ENCODE peak calls at places on chromosomes 7 and 10, in nine cellular contexts. F, T, V, L, E, W, I, O and G are unnamed samples.

GRCh38 chr7:133839129-133839528 is 288.0 kb upstream of the LRGUK start:
- DNase-seq in I (no peak), V (no peak), T (no peak), E (no peak), O (no peak), W (no peak), L (no peak), F (no peak), G (no peak)

GRCh38 chr7:23546897-23547572 is 15.3 kb upstream of the TRA2A start:
- DNase-seq in E (peak), I (peak), V (peak), F (peak), L (peak), T (peak), O (peak), W (peak), G (peak)

GRCh38 chr10:209357-209756 is 74.1 kb downstream of the ZMYND11 start:
- DNase-seq in O (no peak), L (no peak), W (no peak), T (no peak), F (no peak), V (peak), E (no peak), I (no peak), G (no peak)

GRCh38 chr7:129225206-129225930 is 538 bp downstream of the AHCYL2 start:
- DNase-seq in F (peak), L (peak), W (peak), O (peak), I (no peak), E (peak), T (peak), V (peak), G (peak)

GRCh38 chr7:39400836-39401235 is 165.4 kb upstream of the YAE1 start:
- DNase-seq in T (no peak), W (no peak), I (no peak), L (no peak), O (no peak), E (no peak), V (no peak), F (no peak), G (no peak)

GRCh38 chr7:130141161-130141857 is 63.9 kb downstream of the TMEM209 start:
- DNase-seq in O (no peak), W (peak), F (peak), T (peak), V (no peak), I (peak), E (peak), L (peak), G (peak)

GRCh38 chr7:101140746-101141382 is 13.4 kb upstream of the AP1S1 start:
- DNase-seq in I (no peak), O (no peak), L (no peak), W (no peak), F (no peak), V (no peak), T (no peak), E (no peak), G (no peak)

GRCh38 chr7:50335795-50336754 is 31.6 kb downstream of the IKZF1 start:
- DNase-seq in I (no peak), F (no peak), W (peak), E (peak), L (no peak), O (peak), V (no peak), T (no peak), G (peak)

GRCh38 chr7:48096273-48096672 is 7.2 kb downstream of the UPP1 start:
- DNase-seq in V (no peak), T (no peak), O (peak), W (no peak), I (no peak), L (no peak), E (no peak), F (no peak), G (no peak)

GRCh38 chr10:7872041-7872442 is 53.7 kb downstream of the TAF3 start:
- DNase-seq in I (no peak), L (no peak), E (no peak), F (no peak), T (no peak), W (peak), O (peak), V (peak), G (peak)

GRCh38 chr10:62873866-62874265 is 57.7 kb upstream of the EGR2 start:
- DNase-seq in T (no peak), O (no peak), E (no peak), F (no peak), I (no peak), V (no peak), L (no peak), W (no peak), G (no peak)

GRCh38 chr7:82841828-82842227 is 320.9 kb downstream of the PCLO start:
- DNase-seq in O (no peak), F (no peak), E (no peak), T (no peak), I (no peak), L (no peak), V (no peak), W (no peak), G (no peak)

GRCh38 chr7:130356760-130357611 is 12.4 kb downstream of the CPA5 start:
- DNase-seq in V (peak), L (peak), T (no peak), I (no peak), W (peak), E (peak), O (peak), F (no peak), G (no peak)

GRCh38 chr10:48506147-48506917 is 98.5 kb downstream of the ARHGAP22 start:
- DNase-seq in T (no peak), W (peak), O (peak), F (peak), E (no peak), L (no peak), I (peak), V (peak), G (peak)

GRCh38 chr10:32259551-32259950 is 87.4 kb downstream of the EPC1 start:
- DNase-seq in L (no peak), E (no peak), V (no peak), I (no peak), W (no peak), T (no peak), O (no peak), F (no peak), G (no peak)

GRCh38 chr10:23035569-23035968 is 59.8 kb upstream of the MSRB2 start:
- DNase-seq in E (no peak), L (no peak), T (no peak), O (no peak), V (peak), W (peak), F (no peak), I (no peak), G (no peak)

GRCh38 chr10:52213511-52213831 is 100.6 kb upstream of the DKK1 start:
- DNase-seq in I (no peak), T (peak), V (no peak), L (no peak), W (no peak), O (no peak), E (no peak), F (no peak), G (no peak)

GRCh38 chr7:151869968-151870918 is 6.7 kb downstream of the PRKAG2 start:
- DNase-seq in V (peak), E (no peak), O (no peak), I (no peak), T (no peak), W (no peak), F (no peak), L (no peak), G (no peak)

GRCh38 chr7:151869457-151869856 is 7.5 kb downstream of the PRKAG2 start:
- DNase-seq in L (no peak), F (no peak), V (no peak), W (no peak), O (no peak), I (no peak), T (no peak), E (no peak), G (no peak)

GRCh38 chr7:151866761-151867650 is 9.9 kb downstream of the PRKAG2 start:
- DNase-seq in V (no peak), I (no peak), L (no peak), O (no peak), E (no peak), W (no peak), T (no peak), F (no peak), G (no peak)

GRCh38 chr7:151868805-151869188 is 8.1 kb downstream of the PRKAG2 start:
- DNase-seq in W (no peak), V (no peak), E (no peak), T (no peak), I (no peak), O (no peak), L (no peak), F (no peak), G (no peak)

GRCh38 chr7:151867912-151868804 is 8.8 kb downstream of the PRKAG2 start:
- DNase-seq in I (no peak), F (peak), W (no peak), T (peak), V (no peak), O (no peak), E (no peak), L (no peak), G (no peak)
- TF ChIP-seq POLR2A in I (no peak), F (no peak), W (no peak), T (no peak), V (no peak), O (no peak), E (no peak), L (no peak), G (no peak)

GRCh38 chr7:143284591-143285453 is at the start of gene TMEM139:
- DNase-seq in V (no peak), T (peak), W (peak), L (no peak), O (no peak), E (no peak), F (peak), I (no peak), G (no peak)
- TF ChIP-seq POLR2A in V (no peak), T (no peak), W (no peak), L (no peak), O (no peak), E (no peak), F (no peak), I (no peak), G (no peak)

GRCh38 chr7:126718419-126718818 is 534.3 kb downstream of the GRM8 start:
- DNase-seq in L (no peak), E (no peak), F (no peak), O (no peak), W (no peak), T (no peak), I (no peak), V (no peak), G (no peak)

GRCh38 chr7:126720232-126720631 is 532.5 kb downstream of the GRM8 start:
- DNase-seq in O (no peak), T (no peak), V (no peak), E (no peak), W (no peak), L (no peak), F (no peak), I (no peak), G (no peak)

GRCh38 chr7:126715076-126715475 is 537.7 kb downstream of the GRM8 start:
- DNase-seq in T (no peak), E (no peak), I (no peak), F (no peak), V (no peak), L (no peak), O (no peak), W (no peak), G (no peak)

GRCh38 chr7:126716321-126716720 is 536.4 kb downstream of the GRM8 start:
- DNase-seq in W (no peak), V (no peak), F (no peak), L (no peak), T (no peak), O (no peak), E (no peak), I (no peak), G (no peak)
- TF ChIP-seq POLR2A in W (no peak), V (no peak), F (no peak), L (no peak), T (no peak), O (no peak), E (no peak), I (no peak), G (no peak)

GRCh38 chr7:42911482-42912447 is at the start of gene C7orf25:
- DNase-seq in E (peak), V (peak), O (peak), L (peak), T (peak), W (peak), F (peak), I (peak), G (peak)
- TF ChIP-seq POLR2A in E (no peak), V (peak), O (peak), L (peak), T (peak), W (peak), F (peak), I (no peak), G (peak)

GRCh38 chr10:69801434-69802315 is at the start of gene COL13A1:
- DNase-seq in F (no peak), V (peak), I (peak), O (peak), W (peak), E (no peak), L (peak), T (peak), G (no peak)
- TF ChIP-seq POLR2A in F (no peak), V (no peak), I (no peak), O (no peak), W (no peak), E (no peak), L (no peak), T (no peak), G (no peak)

GRCh38 chr7:110889363-110889762 is 201.6 kb upstream of the LRRN3 start:
- DNase-seq in E (no peak), L (no peak), T (no peak), O (no peak), F (no peak), I (no peak), W (no peak), V (no peak), G (no peak)

GRCh38 chr7:110894111-110894510 is 196.8 kb upstream of the LRRN3 start:
- DNase-seq in O (no peak), L (no peak), W (no peak), I (no peak), V (no peak), F (no peak), T (no peak), E (no peak), G (no peak)

GRCh38 chr7:110891197-110891596 is 199.7 kb upstream of the LRRN3 start:
- DNase-seq in E (no peak), L (no peak), O (no peak), T (no peak), F (no peak), W (no peak), V (no peak), I (no peak), G (no peak)
- TF ChIP-seq POLR2A in E (no peak), L (no peak), O (no peak), T (no peak), F (no peak), W (no peak), V (no peak), I (no peak), G (no peak)

GRCh38 chr7:24573008-24573553 is at the start of gene PALS2:
- DNase-seq in W (peak), O (peak), V (peak), L (peak), F (peak), T (peak), I (peak), E (peak), G (peak)
- TF ChIP-seq POLR2A in W (peak), O (peak), V (peak), L (no peak), F (no peak), T (peak), I (peak), E (no peak), G (no peak)

GRCh38 chr10:95406651-95407280 is 116.0 kb upstream of the PDLIM1 start:
- DNase-seq in O (no peak), V (peak), T (peak), W (peak), I (no peak), E (peak), L (peak), F (peak), G (peak)
- TF ChIP-seq POLR2A in O (no peak), V (no peak), T (no peak), W (no peak), I (no peak), E (no peak), L (no peak), F (no peak), G (no peak)

GRCh38 chr7:91875851-91876250 is 4.7 kb downstream of the MTERF1 start:
- DNase-seq in L (no peak), V (no peak), W (no peak), I (no peak), O (peak), T (no peak), F (no peak), E (no peak), G (no peak)

GRCh38 chr7:91880016-91880412 is 488 bp downstream of the MTERF1 start:
- DNase-seq in I (no peak), L (no peak), W (no peak), F (no peak), E (no peak), T (no peak), O (no peak), V (no peak), G (no peak)

GRCh38 chr7:91883676-91884362 is 3.3 kb upstream of the MTERF1 start:
- DNase-seq in E (no peak), F (no peak), O (no peak), L (no peak), V (no peak), I (no peak), T (no peak), W (peak), G (no peak)

GRCh38 chr7:91876391-91877133 is 3.9 kb downstream of the MTERF1 start:
- DNase-seq in L (no peak), E (no peak), W (peak), O (no peak), I (no peak), V (peak), T (no peak), F (no peak), G (no peak)

GRCh38 chr7:91880413-91881241 is at the start of gene MTERF1:
- DNase-seq in F (peak), L (peak), W (peak), I (peak), E (peak), V (peak), T (peak), O (peak), G (peak)
- TF ChIP-seq POLR2A in F (no peak), L (no peak), W (peak), I (peak), E (no peak), V (peak), T (no peak), O (peak), G (peak)